ENCODE peak calls at places on chromosomes 13 and 19, in ten cellular contexts. E is thyroid gland; A is keratinocyte; T is endothelial cell of umbilical vein; D is H1; F is suprapubic skin; M is heart left ventricle; H is OCI-LY7; N is naive thymus-derived CD4-positive, alpha-beta T cell; W is ovary. B is an unnamed sample. For H3K4me1, the result is how much of the 10 kb centered on the place peaks cover.

GRCh38 chr13:71858647-71859046 is 8.4 kb downstream of the DACH1 start:
- DNase-seq in E (no peak), F (no peak), D (no peak), A (no peak), H (no peak), T (no peak), W (no peak), M (no peak), N (no peak), B (no peak)

GRCh38 chr19:46860846-46861690 is at the start of gene ARHGAP35:
- DNase-seq in M (no peak), W (peak), F (peak), H (peak), T (no peak), N (no peak), A (no peak), D (peak), E (peak), B (peak)

GRCh38 chr19:18776288-18776594 is 14.9 kb downstream of the COMP start:
- DNase-seq in N (no peak), F (no peak), T (no peak), M (no peak), W (no peak), D (no peak), H (no peak), E (no peak), A (no peak), B (no peak)

GRCh38 chr13:111904701-111905608 is 162.0 kb upstream of the SOX1 start:
- DNase-seq in E (no peak), A (no peak), M (peak), D (peak), F (peak), T (no peak), N (no peak), W (no peak), H (no peak), B (peak)

GRCh38 chr13:47484564-47484963 is 516.5 kb downstream of the SUCLA2 start:
- DNase-seq in E (no peak), F (no peak), W (no peak), H (no peak), N (no peak), M (no peak), A (no peak), T (no peak), D (no peak), B (no peak)

GRCh38 chr13:95608640-95609280 is 35.7 kb downstream of the DZIP1 start:
- DNase-seq in E (no peak), M (no peak), F (no peak), D (no peak), H (no peak), A (no peak), W (no peak), N (no peak), T (no peak), B (no peak)

GRCh38 chr13:43316997-43317396 is 293.6 kb downstream of the DNAJC15 start:
- DNase-seq in A (no peak), M (peak), H (no peak), W (peak), N (no peak), T (peak), D (no peak), E (no peak), F (no peak), B (no peak)

GRCh38 chr13:62176051-62176450 is 760.4 kb upstream of the PCDH20 start:
- DNase-seq in F (no peak), W (no peak), E (no peak), A (no peak), M (no peak), H (no peak), T (no peak), N (no peak), D (no peak), B (no peak)

GRCh38 chr19:46616631-46617322 is 8.1 kb downstream of the PTGIR start:
- DNase-seq in T (peak), E (peak), M (no peak), N (peak), W (peak), H (peak), A (no peak), F (no peak), D (peak), B (peak)

GRCh38 chr19:4647676-4648644 is 8.6 kb downstream of the TNFAIP8L1 start:
- DNase-seq in E (peak), N (no peak), D (peak), H (no peak), F (no peak), M (peak), A (no peak), W (peak), T (peak), B (no peak)

GRCh38 chr13:21106089-21106488 is 44.7 kb upstream of the LATS2 start:
- DNase-seq in N (no peak), T (no peak), E (no peak), D (no peak), F (peak), M (no peak), W (no peak), A (no peak), H (no peak), B (no peak)

GRCh38 chr13:41505209-41505835 is 48.0 kb downstream of the RGCC start:
- DNase-seq in N (no peak), D (no peak), F (no peak), W (no peak), M (no peak), T (no peak), E (no peak), A (peak), H (no peak), B (no peak)

GRCh38 chr13:41678320-41678719 is 221.0 kb downstream of the RGCC start:
- DNase-seq in D (no peak), F (no peak), T (no peak), W (no peak), N (no peak), H (no peak), E (no peak), M (no peak), A (no peak), B (no peak)

GRCh38 chr13:114102521-114103288 is 29.7 kb downstream of the RASA3 start:
- DNase-seq in E (no peak), T (no peak), D (no peak), N (no peak), F (peak), A (no peak), W (peak), M (no peak), H (no peak), B (peak)

GRCh38 chr13:33487575-33488243 is 202.2 kb upstream of the STARD13 start:
- DNase-seq in F (no peak), E (no peak), M (no peak), W (no peak), D (no peak), N (no peak), H (peak), T (peak), A (no peak), B (no peak)

GRCh38 chr19:54062643-54063042 is 1.1 kb downstream of the VSTM1 start:
- DNase-seq in N (no peak), D (no peak), H (no peak), W (no peak), F (no peak), M (peak), A (no peak), T (no peak), E (no peak), B (peak)

GRCh38 chr13:100434010-100434763 is 154.4 kb downstream of the GGACT start:
- DNase-seq in T (peak), N (no peak), M (no peak), W (no peak), F (no peak), D (no peak), E (no peak), A (no peak), H (no peak), B (no peak)

GRCh38 chr13:25541434-25542123 is 169.8 kb downstream of the ATP8A2 start:
- DNase-seq in F (no peak), A (no peak), N (no peak), H (no peak), T (no peak), M (no peak), E (no peak), W (no peak), D (no peak), B (no peak)

GRCh38 chr19:39602224-39602623 is at the start of gene LGALS13:
- DNase-seq in H (no peak), F (no peak), W (no peak), D (no peak), M (no peak), N (no peak), A (no peak), E (peak), T (no peak), B (no peak)

GRCh38 chr13:21297452-21297851 is 121.0 kb downstream of the MRPL57 start:
- DNase-seq in W (no peak), N (no peak), A (no peak), H (peak), E (no peak), F (no peak), M (no peak), T (no peak), D (no peak), B (no peak)

GRCh38 chr19:17703823-17704463 is 15.3 kb upstream of the MAP1S start:
- DNase-seq in H (peak), N (peak), A (no peak), F (no peak), T (peak), W (no peak), E (no peak), M (peak), D (peak), B (peak)

GRCh38 chr19:38922482-38922881 is 8.1 kb downstream of the SARS2 start:
- DNase-seq in D (no peak), M (no peak), A (no peak), H (no peak), W (no peak), N (no peak), T (no peak), E (no peak), F (no peak), B (no peak)

GRCh38 chr13:23378009-23378632 is 55.4 kb downstream of the SACS start:
- DNase-seq in N (peak), M (no peak), F (no peak), W (peak), A (peak), H (peak), E (no peak), T (peak), D (no peak), B (no peak)

GRCh38 chr13:59684105-59684504 is 479.6 kb downstream of the DIAPH3 start:
- DNase-seq in F (no peak), H (no peak), W (no peak), D (no peak), M (no peak), E (no peak), T (no peak), N (no peak), A (no peak), B (no peak)

GRCh38 chr19:27392027-27392632 is 1820.8 kb downstream of the UQCRFS1 start:
- DNase-seq in N (no peak), F (peak), A (no peak), E (no peak), D (no peak), W (no peak), H (no peak), M (peak), T (no peak), B (peak)

GRCh38 chr13:20192470-20193141 is at the start of gene GJB2:
- DNase-seq in E (peak), A (no peak), D (peak), N (no peak), W (no peak), M (no peak), F (no peak), T (no peak), H (no peak), B (no peak)

GRCh38 chr13:43411741-43412140 is 375.0 kb downstream of the ENOX1 start:
- DNase-seq in A (no peak), M (peak), W (peak), H (no peak), F (no peak), E (no peak), N (no peak), T (no peak), D (no peak), B (no peak)

GRCh38 chr19:40741527-40742390 is 8.5 kb downstream of the ACTMAP start:
- DNase-seq in H (no peak), D (no peak), F (no peak), T (no peak), M (no peak), E (no peak), N (no peak), A (no peak), W (no peak), B (no peak)

GRCh38 chr13:52158629-52159158 is 703 bp downstream of the NEK3 start:
- DNase-seq in H (no peak), T (peak), W (peak), D (no peak), N (no peak), F (peak), M (peak), A (no peak), E (peak), B (peak)

GRCh38 chr19:2215281-2215751 is 20.8 kb downstream of the PLEKHJ1 start:
- DNase-seq in F (no peak), E (no peak), H (no peak), A (no peak), D (no peak), N (peak), T (no peak), W (no peak), M (no peak), B (no peak)
- H3K27ac ChIP-seq in F (no peak), E (no peak), H (no peak), A (no peak), D (no peak), N (peak), T (no peak), W (no peak), M (no peak), B (no peak)

GRCh38 chr19:55157064-55157908 is at the start of gene TNNI3:
- DNase-seq in F (no peak), M (peak), D (no peak), H (no peak), N (no peak), A (no peak), T (no peak), W (no peak), E (no peak), B (peak)
- H3K4me3 ChIP-seq in F (peak), M (peak), D (peak), H (no peak), N (no peak), A (no peak), T (no peak), W (no peak), E (no peak), B (no peak)

GRCh38 chr13:39036212-39036611 is 1.7 kb downstream of the PROSER1 start:
- DNase-seq in T (no peak), N (no peak), H (peak), F (no peak), M (no peak), E (peak), W (no peak), D (no peak), A (no peak), B (no peak)

GRCh38 chr13:39034085-39034484 is 3.8 kb downstream of the PROSER1 start:
- DNase-seq in H (no peak), N (no peak), D (no peak), A (no peak), T (no peak), M (no peak), W (no peak), F (no peak), E (no peak), B (no peak)

GRCh38 chr13:39037410-39037879 is 444 bp downstream of the PROSER1 start:
- DNase-seq in T (no peak), E (no peak), D (no peak), H (no peak), F (no peak), W (no peak), A (no peak), M (no peak), N (no peak), B (no peak)

GRCh38 chr13:39035204-39035603 is 2.7 kb downstream of the PROSER1 start:
- DNase-seq in N (no peak), A (no peak), T (peak), D (no peak), H (peak), M (no peak), E (no peak), W (no peak), F (no peak), B (no peak)

DNA sequence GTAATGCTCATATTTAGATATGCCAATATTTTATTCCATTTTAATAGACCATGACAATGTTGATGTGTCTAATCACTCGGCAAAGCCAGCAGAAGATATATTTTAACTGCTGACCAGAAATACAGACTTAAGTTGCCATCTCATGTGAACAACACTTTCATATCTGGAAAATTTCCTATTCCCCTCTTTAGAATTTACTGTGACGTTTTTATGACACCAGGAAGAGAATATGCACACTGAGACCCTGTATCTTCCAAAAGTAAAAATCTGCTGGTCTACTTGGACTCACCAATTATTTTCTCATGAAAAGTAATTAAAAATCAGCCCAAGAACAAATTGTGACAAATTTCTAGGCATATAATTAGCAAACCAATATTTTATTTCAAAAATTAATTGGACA is 2.1 kb downstream of the PROSER1 start:
- DNase-seq in A (no peak), M (no peak), E (no peak), T (peak), W (no peak), D (no peak), N (no peak), H (no peak), F (no peak), B (no peak)
- H3K4me1 ChIP-seq in A (under half), M (under half), E (under half), T (under half), W (under half), D (under half), N (under half), H (under half), F (under half), B (under half)

GRCh38 chr13:109871018-109871370 is 84.6 kb upstream of the IRS2 start:
- DNase-seq in W (no peak), E (no peak), N (no peak), M (no peak), A (no peak), D (no peak), H (no peak), F (no peak), T (no peak), B (no peak)

GRCh38 chr13:109869312-109870237 is 83.2 kb upstream of the IRS2 start:
- DNase-seq in D (no peak), T (peak), M (peak), W (peak), A (no peak), F (peak), H (no peak), E (peak), N (no peak), B (peak)

GRCh38 chr13:109868583-109869311 is 82.4 kb upstream of the IRS2 start:
- DNase-seq in A (no peak), D (no peak), T (no peak), M (no peak), E (no peak), H (no peak), N (no peak), W (no peak), F (no peak), B (no peak)

GRCh38 chr13:109872864-109873263 is 86.5 kb upstream of the IRS2 start:
- DNase-seq in E (no peak), F (no peak), M (no peak), N (no peak), W (no peak), A (no peak), D (no peak), T (no peak), H (no peak), B (no peak)

GRCh38 chr13:109870281-109871017 is 84.1 kb upstream of the IRS2 start:
- DNase-seq in W (no peak), F (no peak), T (no peak), H (no peak), E (no peak), M (no peak), D (no peak), N (no peak), A (no peak), B (no peak)
- H3K27ac ChIP-seq in W (no peak), F (no peak), T (no peak), H (no peak), E (peak), M (peak), D (no peak), N (no peak), A (no peak), B (peak)

GRCh38 chr19:45126654-45127053 is 33.7 kb downstream of the PPP1R37 start:
- DNase-seq in E (no peak), N (no peak), A (no peak), W (no peak), D (no peak), H (no peak), M (no peak), F (no peak), T (no peak), B (no peak)
- H3K4me3 ChIP-seq in E (no peak), N (no peak), A (no peak), W (no peak), D (no peak), H (no peak), M (no peak), F (no peak), T (no peak), B (no peak)

DNA sequence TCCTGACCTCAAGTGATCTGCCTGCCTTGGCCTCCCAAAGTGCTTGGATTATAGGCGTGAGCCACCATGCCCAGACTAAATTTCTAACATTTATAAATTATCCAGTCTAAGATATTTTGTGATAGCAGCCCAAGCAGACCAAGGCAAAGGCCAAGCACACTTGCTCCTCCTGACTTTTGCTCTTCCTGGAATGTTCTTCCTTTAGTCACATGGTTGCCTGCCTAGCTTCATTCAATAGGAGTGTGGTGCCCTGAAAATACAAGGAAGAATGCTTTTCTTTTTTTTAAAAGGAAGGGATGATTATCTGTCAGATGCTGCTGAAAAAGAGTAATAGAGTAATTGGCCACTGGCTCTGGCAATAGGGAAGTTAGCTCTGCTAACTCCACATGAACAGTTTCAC is 47.0 kb downstream of the USPL1 start:
- DNase-seq in H (no peak), D (no peak), F (no peak), N (no peak), M (no peak), W (no peak), E (no peak), T (no peak), A (no peak), B (no peak)
- H3K4me1 ChIP-seq in H (half or more), D (under half), F (under half), N (under half), M (under half), W (under half), E (under half), T (under half), A (under half), B (under half)

GRCh38 chr19:13848811-13849241 is 28.1 kb upstream of the NANOS3 start:
- DNase-seq in W (peak), N (no peak), E (no peak), F (no peak), A (no peak), M (no peak), T (no peak), D (no peak), H (no peak), B (no peak)
- H3K27ac ChIP-seq in W (peak), N (no peak), E (peak), F (peak), A (peak), M (peak), T (peak), D (no peak), H (no peak), B (peak)

DNA sequence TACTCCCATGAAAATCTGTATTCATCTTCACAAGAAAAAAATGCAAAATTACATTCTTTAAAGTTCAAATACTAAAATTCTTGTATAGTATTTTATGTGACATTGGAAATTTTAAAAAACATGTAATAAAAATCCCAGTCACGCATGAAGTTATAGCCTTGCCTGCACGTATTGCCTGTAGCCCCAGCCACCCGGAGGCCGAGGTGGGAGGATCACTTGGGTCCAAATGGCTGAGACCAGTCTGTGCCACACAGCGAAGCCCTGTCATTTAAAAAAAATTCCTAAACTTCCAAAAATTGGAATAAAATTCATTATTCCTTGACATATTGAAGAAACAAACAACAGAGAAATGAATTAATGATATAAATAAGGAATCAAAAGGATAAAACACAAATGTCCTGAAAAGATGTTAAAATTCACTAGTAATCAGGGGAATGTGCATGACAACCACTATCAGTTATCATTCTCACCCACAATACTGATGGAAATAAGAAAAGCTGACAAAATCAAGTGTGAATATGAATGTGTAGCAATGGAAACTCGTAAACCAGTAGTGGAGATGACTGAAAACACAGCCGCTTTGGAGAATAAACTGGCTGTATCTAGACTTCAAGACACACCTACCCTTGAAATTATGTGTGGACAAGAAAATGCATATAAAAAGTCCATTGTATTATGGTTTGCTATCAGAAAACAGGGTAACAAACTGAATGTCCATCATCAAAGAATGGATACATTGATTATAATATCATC is 7.5 kb downstream of the CARD8 start:
- DNase-seq in T (no peak), A (no peak), H (no peak), D (no peak), N (no peak), E (no peak), F (no peak), M (no peak), W (no peak), B (no peak)
- H3K4me3 ChIP-seq in T (peak), A (no peak), H (peak), D (no peak), N (peak), E (no peak), F (peak), M (peak), W (no peak), B (peak)

B was measured in left lung.